ENCODE peak calls at places on chromosomes 3 and 15, in eight cellular contexts. C is uterus, E is kidney, V is cardiac muscle cell, Q is left lung, D is right cardiac atrium, U is psoas muscle, N is adrenal gland. K is an unnamed sample.

GRCh38 chr15:25863067-25863967 is at the start of gene ATP10A:
- DNase-seq in D (peak; percentile 47), N (no peak), V (peak; percentile 50), Q (peak; percentile 82), E (no peak), C (peak; percentile 37), U (peak; percentile 58), K (peak; percentile 66)

GRCh38 chr15:78060232-78060631 is 17.3 kb downstream of the TBC1D2B start:
- DNase-seq in D (no peak), E (no peak), C (no peak), U (no peak), V (no peak), Q (no peak), N (no peak), K (no peak)

GRCh38 chr3:157075693-157076420 is 84.1 kb downstream of the CCNL1 start:
- DNase-seq in U (no peak), N (no peak), C (no peak), E (no peak), D (no peak), V (no peak), Q (no peak), K (no peak)

GRCh38 chr15:91098451-91098850 is 1.6 kb upstream of the SV2B start:
- DNase-seq in D (no peak), C (no peak), E (no peak), V (no peak), Q (no peak), N (no peak), U (no peak), K (no peak)

GRCh38 chr15:89810837-89811236 is 3.8 kb downstream of the ANPEP start:
- DNase-seq in E (peak; percentile 38), D (no peak), N (no peak), U (no peak), V (no peak), Q (peak; percentile 35), C (no peak), K (no peak)

GRCh38 chr3:126158016-126158911 is 22.1 kb downstream of the ALDH1L1 start:
- DNase-seq in C (no peak), V (no peak), Q (no peak), U (peak; percentile 44), E (no peak), N (peak; percentile 10), D (no peak), K (no peak)

GRCh38 chr3:2711081-2711480 is 399.1 kb downstream of the IL5RA start:
- DNase-seq in E (no peak), C (no peak), U (no peak), N (no peak), V (peak; percentile 54), Q (no peak), D (no peak), K (no peak)

GRCh38 chr15:69898243-69898642 is 199.5 kb downstream of the TLE3 start:
- DNase-seq in U (no peak), V (no peak), Q (no peak), C (no peak), N (no peak), D (no peak), E (no peak), K (no peak)

GRCh38 chr3:84318273-84318809 is 640.4 kb upstream of the CADM2 start:
- DNase-seq in Q (no peak), U (no peak), E (no peak), C (no peak), D (no peak), V (no peak), N (no peak), K (no peak)

GRCh38 chr3:15683253-15683652 is 81.7 kb downstream of the BTD start:
- DNase-seq in D (no peak), U (no peak), V (no peak), E (no peak), C (no peak), N (no peak), Q (no peak), K (no peak)

GRCh38 chr3:126245811-126246727 is 65.7 kb upstream of the ALDH1L1 start:
- DNase-seq in C (no peak), D (peak; percentile 62), N (peak; percentile 79), E (no peak), V (peak; percentile 36), Q (no peak), U (peak; percentile 77), K (no peak)

DNA sequence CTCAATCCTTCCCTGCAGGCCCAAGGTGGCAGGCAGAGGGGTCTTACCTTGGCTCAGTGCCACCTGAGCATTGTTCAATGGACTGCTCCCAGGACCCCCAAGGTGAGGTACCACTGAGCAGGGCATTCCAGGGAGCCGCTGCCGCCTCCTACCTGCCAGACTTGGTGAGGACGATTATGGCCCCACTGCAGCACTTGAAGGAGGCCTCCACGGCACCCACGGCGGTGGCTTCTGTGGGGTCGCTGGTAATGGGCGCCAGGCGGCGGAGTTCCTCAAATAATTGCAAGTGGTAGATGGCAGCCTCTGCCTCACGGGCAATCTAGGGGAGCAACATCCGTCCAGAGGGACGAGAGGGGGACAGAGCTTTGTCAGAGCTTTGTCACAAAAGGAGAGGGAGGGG is 4.7 kb upstream of the GRAMD2A start:
- DNase-seq in C (no peak), E (peak; percentile 74), Q (no peak), N (peak; percentile 34), D (no peak), V (no peak), U (no peak), K (no peak)
- H3K4me1 ChIP-seq in C (no peaks in the 10 kb centered on the region), E (peaks cover 12% of the 10 kb centered on the region), Q (peaks cover 12% of the 10 kb centered on the region), N (peaks cover 33% of the 10 kb centered on the region), D (peaks cover 24% of the 10 kb centered on the region), V (peaks cover 9% of the 10 kb centered on the region), U (peaks cover 50% of the 10 kb centered on the region), K (peaks cover 7% of the 10 kb centered on the region)

DNA sequence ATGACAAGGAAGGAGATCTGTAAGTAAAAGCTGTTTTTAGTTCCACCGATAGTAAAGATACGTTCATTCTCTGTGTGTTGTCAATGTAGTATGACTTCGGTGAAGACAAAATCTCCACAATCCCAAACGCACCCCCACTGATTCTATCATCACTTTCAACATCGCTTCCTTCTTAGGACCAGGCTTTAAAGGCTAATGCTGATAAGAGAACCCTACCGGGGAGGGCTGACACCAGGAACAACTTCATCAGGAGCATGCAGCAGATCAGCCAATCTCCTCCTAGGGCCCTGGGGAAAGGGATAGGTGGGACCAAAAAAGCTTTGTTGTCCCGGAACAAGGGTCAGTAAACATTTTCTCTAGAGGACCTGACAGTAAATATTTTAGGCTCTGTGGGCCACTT is 334.1 kb downstream of the VPS13C start:
- DNase-seq in U (no peak), C (no peak), N (no peak), V (no peak), Q (no peak), D (no peak), E (no peak), K (no peak)
- H3K4me1 ChIP-seq in U (no peaks in the 10 kb centered on the region), C (peaks cover 4% of the 10 kb centered on the region), N (no peaks in the 10 kb centered on the region), V (no peaks in the 10 kb centered on the region), Q (no peaks in the 10 kb centered on the region), D (no peaks in the 10 kb centered on the region), E (no peaks in the 10 kb centered on the region), K (no peaks in the 10 kb centered on the region)

DNA sequence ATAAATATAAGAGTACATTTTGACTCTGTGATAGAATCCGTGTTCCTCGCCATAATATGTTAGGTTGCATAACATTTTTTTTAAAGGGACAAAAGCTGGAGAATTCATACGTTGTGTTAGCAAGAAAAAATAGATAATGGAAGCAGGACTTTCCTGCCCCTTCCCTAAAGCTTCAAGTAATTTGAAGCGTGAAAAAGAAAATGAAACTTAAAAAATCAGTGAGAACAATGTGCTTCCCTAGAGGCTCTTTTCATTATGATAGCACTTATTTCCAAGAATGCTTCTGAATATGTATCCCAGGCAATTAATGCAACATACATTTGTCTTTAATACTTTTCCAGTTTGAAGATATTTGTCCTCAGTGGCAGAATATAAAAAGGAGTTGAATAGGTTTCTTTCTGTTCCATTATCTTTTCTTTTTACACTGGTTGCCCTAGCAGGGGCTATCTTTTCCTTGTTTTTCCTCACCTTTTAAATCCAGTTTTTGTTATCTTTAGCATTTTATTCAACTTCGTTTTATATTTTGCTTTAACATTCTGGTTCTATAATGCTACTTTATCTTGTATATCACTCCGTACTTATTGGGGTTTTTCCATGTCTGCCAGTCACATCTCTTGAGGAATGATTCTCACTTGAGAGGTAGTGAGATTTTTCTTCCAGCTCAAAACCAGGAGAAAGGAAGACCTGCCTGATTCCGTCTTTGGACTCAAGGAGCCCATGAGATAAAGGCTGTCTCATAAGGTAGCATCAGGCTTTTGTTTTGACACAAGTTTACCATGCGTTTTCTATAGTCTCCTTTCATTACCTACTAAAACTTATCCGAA is 113.8 kb downstream of the MBNL1 start:
- DNase-seq in V (no peak), C (no peak), Q (no peak), U (no peak), D (no peak), N (no peak), E (no peak), K (no peak)
- H3K4me1 ChIP-seq in V (peaks cover 25% of the 10 kb centered on the region), C (peaks cover 17% of the 10 kb centered on the region), Q (peaks cover 30% of the 10 kb centered on the region), U (peaks cover 78% of the 10 kb centered on the region), D (peaks cover 2% of the 10 kb centered on the region), N (peaks cover 81% of the 10 kb centered on the region), E (peaks cover 18% of the 10 kb centered on the region), K (peaks cover 42% of the 10 kb centered on the region)

GRCh38 chr3:196117809-196118208 is 35.9 kb upstream of the TFRC start:
- DNase-seq in Q (no peak), V (no peak), E (no peak), C (no peak), D (no peak), U (peak; percentile 58), N (no peak), K (no peak)
- H3K4me1 ChIP-seq in Q (peaks cover 6% of the 10 kb centered on the region), V (no peaks in the 10 kb centered on the region), E (no peaks in the 10 kb centered on the region), C (no peaks in the 10 kb centered on the region), D (no peaks in the 10 kb centered on the region), U (peaks cover 10% of the 10 kb centered on the region), N (no peaks in the 10 kb centered on the region), K (no peaks in the 10 kb centered on the region)

GRCh38 chr15:28920781-28921331 is 35.1 kb downstream of the APBA2 start:
- DNase-seq in E (no peak), C (no peak), V (no peak), D (no peak), U (no peak), N (no peak), Q (no peak), K (no peak)

GRCh38 chr15:28921925-28922711 is 36.3 kb downstream of the APBA2 start:
- DNase-seq in V (peak; percentile 18), U (no peak), N (no peak), E (peak; percentile 50), Q (no peak), C (no peak), D (no peak), K (no peak)

GRCh38 chr15:28921336-28921735 is 35.6 kb downstream of the APBA2 start:
- DNase-seq in N (no peak), Q (no peak), V (no peak), D (no peak), C (no peak), U (no peak), E (peak; percentile 31), K (no peak)

GRCh38 chr15:28923726-28924280 is 38.0 kb downstream of the APBA2 start:
- DNase-seq in N (no peak), Q (no peak), E (peak; percentile 31), V (no peak), U (no peak), D (no peak), C (no peak), K (no peak)

GRCh38 chr15:28922712-28923012 is 36.9 kb downstream of the APBA2 start:
- DNase-seq in E (peak; percentile 34), U (no peak), C (no peak), Q (no peak), V (no peak), D (no peak), N (no peak), K (no peak)
- H3K4me1 ChIP-seq in E (no peaks in the 10 kb centered on the region), U (no peaks in the 10 kb centered on the region), C (no peaks in the 10 kb centered on the region), Q (no peaks in the 10 kb centered on the region), V (no peaks in the 10 kb centered on the region), D (no peaks in the 10 kb centered on the region), N (no peaks in the 10 kb centered on the region), K (no peaks in the 10 kb centered on the region)

GRCh38 chr3:64255941-64256340 is 30.7 kb upstream of the PRICKLE2 start:
- DNase-seq in V (no peak), N (no peak), U (no peak), Q (no peak), E (no peak), C (no peak), D (no peak), K (no peak)
- H3K4me1 ChIP-seq in V (peaks cover 28% of the 10 kb centered on the region), N (peaks cover 8% of the 10 kb centered on the region), U (peaks cover 7% of the 10 kb centered on the region), Q (no peaks in the 10 kb centered on the region), E (no peaks in the 10 kb centered on the region), C (peaks cover 5% of the 10 kb centered on the region), D (peaks cover 9% of the 10 kb centered on the region), K (peaks cover 28% of the 10 kb centered on the region)